ENCODE peak calls at places on chromosomes 7 and 10, in ten cellular contexts. W is T-helper 1 cell, Q is NCI-H345, U is GM23338, A is PC-3, E is DMS153, L is T1000, P is HepG2, V is KBM-7, T is AG09309. F is an unnamed sample.
A peak's percentile ranks its signal among the peaks of the same experiment; 100 is the strongest.

GRCh38 chr7:90720970-90721768 is 125.0 kb downstream of the CDK14 start:
- DNase-seq in W (no peak), Q (peak; percentile 8), U (peak; percentile 43), A (no peak), E (no peak), L (no peak), P (peak; percentile 53), V (no peak), T (peak; percentile 52), F (peak; percentile 36)

GRCh38 chr10:48751730-48752129 is 67.1 kb downstream of the WDFY4 start:
- DNase-seq in W (no peak), Q (no peak), U (no peak), A (no peak), E (no peak), L (no peak), P (no peak), V (no peak), T (no peak), F (no peak)

GRCh38 chr7:123580406-123581161 is 21.0 kb upstream of the ASB15 start:
- DNase-seq in W (no peak), Q (peak; percentile 46), U (peak; percentile 78), A (peak; percentile 70), E (peak; percentile 64), L (no peak), P (peak; percentile 46), V (peak; percentile 33), T (peak; percentile 13), F (peak; percentile 41)

GRCh38 chr7:101582971-101583370 is 46.1 kb downstream of the MYL10 start:
- DNase-seq in W (no peak), Q (no peak), U (no peak), A (no peak), E (no peak), L (no peak), P (no peak), V (no peak), T (no peak), F (no peak)

GRCh38 chr10:73899401-73899780 is 11.5 kb upstream of the PLAU start:
- DNase-seq in W (no peak), Q (no peak), U (no peak), A (peak; percentile 100), E (no peak), L (peak; percentile 67), P (no peak), V (peak; percentile 61), T (peak; percentile 53), F (peak; percentile 96)

GRCh38 chr7:15864260-15864991 is 177.9 kb upstream of the MEOX2 start:
- DNase-seq in W (no peak), Q (no peak), U (no peak), A (no peak), E (no peak), L (no peak), P (no peak), V (no peak), T (no peak), F (no peak)

GRCh38 chr10:4241724-4242345 is 456.8 kb upstream of the KLF6 start:
- DNase-seq in W (no peak), Q (no peak), U (peak; percentile 41), A (no peak), E (no peak), L (no peak), P (no peak), V (no peak), T (peak; percentile 100), F (peak; percentile 94)

GRCh38 chr10:112375721-112376577 is 2.0 kb downstream of the ACSL5 start:
- DNase-seq in W (no peak), Q (no peak), U (no peak), A (peak; percentile 45), E (no peak), L (no peak), P (peak; percentile 56), V (peak; percentile 82), T (no peak), F (no peak)

GRCh38 chr10:5550621-5551530 is 26.1 kb downstream of the CALML3 start:
- DNase-seq in W (no peak), Q (no peak), U (no peak), A (peak; percentile 56), E (no peak), L (no peak), P (no peak), V (no peak), T (no peak), F (peak; percentile 85)

GRCh38 chr10:33136271-33136670 is 178.2 kb upstream of the ITGB1 start:
- DNase-seq in W (no peak), Q (no peak), U (no peak), A (peak; percentile 34), E (no peak), L (no peak), P (no peak), V (no peak), T (no peak), F (peak; percentile 96)

GRCh38 chr7:117017017-117017451 is 63.7 kb downstream of the ST7 start:
- DNase-seq in W (no peak), Q (no peak), U (no peak), A (no peak), E (no peak), L (no peak), P (no peak), V (no peak), T (no peak), F (no peak)

GRCh38 chr10:29621161-29621560 is 13.6 kb downstream of the SVIL start:
- DNase-seq in W (no peak), Q (no peak), U (peak; percentile 37), A (no peak), E (no peak), L (peak; percentile 65), P (peak; percentile 47), V (no peak), T (no peak), F (peak; percentile 88)

GRCh38 chr7:36115448-36116321 is 37.4 kb upstream of the EEPD1 start:
- DNase-seq in W (no peak), Q (peak; percentile 42), U (no peak), A (peak; percentile 97), E (no peak), L (peak; percentile 84), P (peak; percentile 82), V (peak; percentile 12), T (peak; percentile 84), F (peak; percentile 95)

GRCh38 chr10:79184649-79185048 is 115.9 kb downstream of the ZMIZ1 start:
- DNase-seq in W (no peak), Q (no peak), U (no peak), A (no peak), E (no peak), L (no peak), P (no peak), V (no peak), T (no peak), F (no peak)

GRCh38 chr7:157800281-157800680 is 463.5 kb downstream of the DNAJB6 start:
- DNase-seq in W (no peak), Q (no peak), U (no peak), A (no peak), E (no peak), L (no peak), P (no peak), V (no peak), T (no peak), F (no peak)

GRCh38 chr7:50341709-50342108 is 37.2 kb downstream of the IKZF1 start:
- DNase-seq in W (no peak), Q (no peak), U (no peak), A (no peak), E (no peak), L (no peak), P (no peak), V (no peak), T (no peak), F (no peak)

GRCh38 chr10:102492344-102492939 is 10.1 kb downstream of the ACTR1A start:
- DNase-seq in W (no peak), Q (no peak), U (no peak), A (no peak), E (no peak), L (no peak), P (no peak), V (no peak), T (no peak), F (no peak)

GRCh38 chr10:96840841-96841518 is 8.9 kb downstream of the LCOR start:
- DNase-seq in W (no peak), Q (no peak), U (no peak), A (peak; percentile 82), E (no peak), L (peak; percentile 9), P (peak; percentile 73), V (peak; percentile 92), T (no peak), F (peak; percentile 87)

GRCh38 chr7:77544523-77544922 is 7.4 kb downstream of the PTPN12 start:
- DNase-seq in W (no peak), Q (no peak), U (no peak), A (no peak), E (no peak), L (no peak), P (no peak), V (no peak), T (no peak), F (no peak)

GRCh38 chr7:28075674-28076358 is 104.8 kb downstream of the JAZF1 start:
- DNase-seq in W (no peak), Q (no peak), U (no peak), A (no peak), E (peak; percentile 89), L (no peak), P (no peak), V (no peak), T (no peak), F (no peak)

GRCh38 chr7:51045319-51046102 is 262.8 kb upstream of the GRB10 start:
- DNase-seq in W (no peak), Q (no peak), U (no peak), A (peak; percentile 97), E (no peak), L (peak; percentile 51), P (peak; percentile 23), V (no peak), T (peak; percentile 42), F (peak; percentile 60)

GRCh38 chr7:102004229-102004628 is 186.8 kb downstream of the CUX1 start:
- DNase-seq in W (no peak), Q (no peak), U (no peak), A (no peak), E (no peak), L (no peak), P (no peak), V (no peak), T (no peak), F (no peak)

GRCh38 chr7:139739863-139740597 is 37.8 kb downstream of the HIPK2 start:
- DNase-seq in W (no peak), Q (peak; percentile 87), U (no peak), A (peak; percentile 35), E (peak; percentile 44), L (no peak), P (no peak), V (no peak), T (no peak), F (no peak)

GRCh38 chr7:64223366-64223765 is 4.9 kb upstream of the ZNF679 start:
- DNase-seq in W (no peak), Q (no peak), U (no peak), A (no peak), E (no peak), L (no peak), P (no peak), V (no peak), T (no peak), F (no peak)

GRCh38 chr7:121761399-121761798 is 111.6 kb upstream of the PTPRZ1 start:
- DNase-seq in W (no peak), Q (no peak), U (no peak), A (peak; percentile 2), E (no peak), L (no peak), P (no peak), V (no peak), T (no peak), F (peak; percentile 84)

GRCh38 chr7:124171068-124171467 is 138.2 kb upstream of the TMEM229A start:
- DNase-seq in W (no peak), Q (no peak), U (peak; percentile 65), A (peak; percentile 66), E (no peak), L (no peak), P (no peak), V (no peak), T (no peak), F (peak; percentile 6)

GRCh38 chr7:98186452-98187137 is 24.6 kb upstream of the BHLHA15 start:
- DNase-seq in W (no peak), Q (no peak), U (no peak), A (peak; percentile 38), E (no peak), L (no peak), P (no peak), V (no peak), T (no peak), F (no peak)

GRCh38 chr7:24905996-24906770 is 73.8 kb downstream of the OSBPL3 start:
- DNase-seq in W (no peak), Q (no peak), U (no peak), A (peak; percentile 56), E (no peak), L (peak; percentile 51), P (no peak), V (no peak), T (no peak), F (peak; percentile 78)

F was measured in mammary epithelial cell.